ENCODE peak calls at places on chromosome 4, in eight cellular contexts. One of them, this sample, is unnamed.

GRCh38 chr4:7068883-7069282 is 1.0 kb upstream of the GRPEL1 start:
- DNase-seq in T-helper 1 cell: no peak
- DNase-seq in AG20443: no peak
- DNase-seq in NCI-H2171 treated with DMSO at 0.1 percent for 48 hours: no peak
- DNase-seq in ovary: peak; percentile 43
- DNase-seq in T-cell: no peak
- DNase-seq in stimulated activated CD4-positive, alpha-beta T cell treated with anti-CD3 and anti-CD28 coated beads, TNF-alpha, amount 100 ng/mL, for 4 hours: no peak
- DNase-seq in pancreas: no peak
- DNase-seq in this sample: no peak

GRCh38 chr4:149987330-149987751 is 90.9 kb upstream of the DCLK2 start:
- DNase-seq in T-helper 1 cell: no peak
- DNase-seq in AG20443: no peak
- DNase-seq in NCI-H2171 treated with DMSO at 0.1 percent for 48 hours: peak; percentile 27
- DNase-seq in ovary: no peak
- DNase-seq in T-cell: no peak
- DNase-seq in stimulated activated CD4-positive, alpha-beta T cell treated with anti-CD3 and anti-CD28 coated beads, TNF-alpha, amount 100 ng/mL, for 4 hours: no peak
- DNase-seq in pancreas: no peak
- DNase-seq in this sample: no peak

GRCh38 chr4:161926033-161926828 is 237.6 kb downstream of the FSTL5 start:
- DNase-seq in T-helper 1 cell: no peak
- DNase-seq in AG20443: no peak
- DNase-seq in NCI-H2171 treated with DMSO at 0.1 percent for 48 hours: peak; percentile 6
- DNase-seq in ovary: no peak
- DNase-seq in T-cell: no peak
- DNase-seq in stimulated activated CD4-positive, alpha-beta T cell treated with anti-CD3 and anti-CD28 coated beads, TNF-alpha, amount 100 ng/mL, for 4 hours: no peak
- DNase-seq in pancreas: no peak
- DNase-seq in this sample: no peak

GRCh38 chr4:155900402-155900801 is 3.1 kb upstream of the TDO2 start:
- DNase-seq in T-helper 1 cell: no peak
- DNase-seq in AG20443: peak; percentile 20
- DNase-seq in NCI-H2171 treated with DMSO at 0.1 percent for 48 hours: no peak
- DNase-seq in ovary: no peak
- DNase-seq in T-cell: no peak
- DNase-seq in stimulated activated CD4-positive, alpha-beta T cell treated with anti-CD3 and anti-CD28 coated beads, TNF-alpha, amount 100 ng/mL, for 4 hours: no peak
- DNase-seq in pancreas: no peak
- DNase-seq in this sample: no peak

GRCh38 chr4:125639182-125639621 is 324.4 kb downstream of the FAT4 start:
- DNase-seq in T-helper 1 cell: no peak
- DNase-seq in AG20443: peak; percentile 49
- DNase-seq in NCI-H2171 treated with DMSO at 0.1 percent for 48 hours: no peak
- DNase-seq in ovary: no peak
- DNase-seq in T-cell: no peak
- DNase-seq in stimulated activated CD4-positive, alpha-beta T cell treated with anti-CD3 and anti-CD28 coated beads, TNF-alpha, amount 100 ng/mL, for 4 hours: no peak
- DNase-seq in pancreas: no peak
- DNase-seq in this sample: no peak

GRCh38 chr4:126241631-126242030 is 926.9 kb downstream of the FAT4 start:
- DNase-seq in T-helper 1 cell: no peak
- DNase-seq in AG20443: peak; percentile 7
- DNase-seq in NCI-H2171 treated with DMSO at 0.1 percent for 48 hours: no peak
- DNase-seq in ovary: no peak
- DNase-seq in T-cell: no peak
- DNase-seq in stimulated activated CD4-positive, alpha-beta T cell treated with anti-CD3 and anti-CD28 coated beads, TNF-alpha, amount 100 ng/mL, for 4 hours: no peak
- DNase-seq in pancreas: no peak
- DNase-seq in this sample: no peak

GRCh38 chr4:6694177-6694901 is 661 bp downstream of the S100P start:
- DNase-seq in T-helper 1 cell: no peak
- DNase-seq in AG20443: no peak
- DNase-seq in NCI-H2171 treated with DMSO at 0.1 percent for 48 hours: no peak
- DNase-seq in ovary: no peak
- DNase-seq in T-cell: no peak
- DNase-seq in stimulated activated CD4-positive, alpha-beta T cell treated with anti-CD3 and anti-CD28 coated beads, TNF-alpha, amount 100 ng/mL, for 4 hours: no peak
- DNase-seq in pancreas: no peak
- DNase-seq in this sample: no peak

GRCh38 chr4:107034982-107035710 is 967 bp downstream of the DKK2 start:
- DNase-seq in T-helper 1 cell: no peak
- DNase-seq in AG20443: peak; percentile 62
- DNase-seq in NCI-H2171 treated with DMSO at 0.1 percent for 48 hours: no peak
- DNase-seq in ovary: peak; percentile 7
- DNase-seq in T-cell: no peak
- DNase-seq in stimulated activated CD4-positive, alpha-beta T cell treated with anti-CD3 and anti-CD28 coated beads, TNF-alpha, amount 100 ng/mL, for 4 hours: no peak
- DNase-seq in pancreas: peak; percentile 9
- DNase-seq in this sample: no peak

GRCh38 chr4:129064717-129065116 is 28.6 kb downstream of the SCLT1 start:
- DNase-seq in T-helper 1 cell: no peak
- DNase-seq in AG20443: peak; percentile 17
- DNase-seq in NCI-H2171 treated with DMSO at 0.1 percent for 48 hours: no peak
- DNase-seq in ovary: no peak
- DNase-seq in T-cell: no peak
- DNase-seq in stimulated activated CD4-positive, alpha-beta T cell treated with anti-CD3 and anti-CD28 coated beads, TNF-alpha, amount 100 ng/mL, for 4 hours: no peak
- DNase-seq in pancreas: no peak
- DNase-seq in this sample: no peak

GRCh38 chr4:152594981-152595916 is 59.4 kb upstream of the FBXW7 start:
- DNase-seq in T-helper 1 cell: no peak
- DNase-seq in AG20443: no peak
- DNase-seq in NCI-H2171 treated with DMSO at 0.1 percent for 48 hours: peak; percentile 81
- DNase-seq in ovary: no peak
- DNase-seq in T-cell: no peak
- DNase-seq in stimulated activated CD4-positive, alpha-beta T cell treated with anti-CD3 and anti-CD28 coated beads, TNF-alpha, amount 100 ng/mL, for 4 hours: no peak
- DNase-seq in pancreas: no peak
- DNase-seq in this sample: no peak

GRCh38 chr4:6582889-6583504 is 8.0 kb downstream of the MAN2B2 start:
- DNase-seq in T-helper 1 cell: no peak
- DNase-seq in AG20443: peak; percentile 52
- DNase-seq in NCI-H2171 treated with DMSO at 0.1 percent for 48 hours: peak; percentile 52
- DNase-seq in ovary: no peak
- DNase-seq in T-cell: no peak
- DNase-seq in stimulated activated CD4-positive, alpha-beta T cell treated with anti-CD3 and anti-CD28 coated beads, TNF-alpha, amount 100 ng/mL, for 4 hours: no peak
- DNase-seq in pancreas: no peak
- DNase-seq in this sample: no peak

GRCh38 chr4:45987858-45988257 is 136.0 kb downstream of the GABRG1 start:
- DNase-seq in T-helper 1 cell: no peak
- DNase-seq in AG20443: no peak
- DNase-seq in NCI-H2171 treated with DMSO at 0.1 percent for 48 hours: no peak
- DNase-seq in ovary: no peak
- DNase-seq in T-cell: no peak
- DNase-seq in stimulated activated CD4-positive, alpha-beta T cell treated with anti-CD3 and anti-CD28 coated beads, TNF-alpha, amount 100 ng/mL, for 4 hours: no peak
- DNase-seq in pancreas: no peak
- DNase-seq in this sample: no peak

GRCh38 chr4:5066101-5066500 is 14.8 kb downstream of the STK32B start:
- DNase-seq in T-helper 1 cell: no peak
- DNase-seq in AG20443: no peak
- DNase-seq in NCI-H2171 treated with DMSO at 0.1 percent for 48 hours: no peak
- DNase-seq in ovary: no peak
- DNase-seq in T-cell: no peak
- DNase-seq in stimulated activated CD4-positive, alpha-beta T cell treated with anti-CD3 and anti-CD28 coated beads, TNF-alpha, amount 100 ng/mL, for 4 hours: no peak
- DNase-seq in pancreas: no peak
- DNase-seq in this sample: no peak

GRCh38 chr4:23360718-23361117 is 529.1 kb downstream of the PPARGC1A start:
- DNase-seq in T-helper 1 cell: no peak
- DNase-seq in AG20443: no peak
- DNase-seq in NCI-H2171 treated with DMSO at 0.1 percent for 48 hours: no peak
- DNase-seq in ovary: no peak
- DNase-seq in T-cell: no peak
- DNase-seq in stimulated activated CD4-positive, alpha-beta T cell treated with anti-CD3 and anti-CD28 coated beads, TNF-alpha, amount 100 ng/mL, for 4 hours: no peak
- DNase-seq in pancreas: no peak
- DNase-seq in this sample: no peak

GRCh38 chr4:74603186-74603585 is 158.2 kb downstream of the AREG start:
- DNase-seq in T-helper 1 cell: no peak
- DNase-seq in AG20443: no peak
- DNase-seq in NCI-H2171 treated with DMSO at 0.1 percent for 48 hours: no peak
- DNase-seq in ovary: no peak
- DNase-seq in T-cell: no peak
- DNase-seq in stimulated activated CD4-positive, alpha-beta T cell treated with anti-CD3 and anti-CD28 coated beads, TNF-alpha, amount 100 ng/mL, for 4 hours: no peak
- DNase-seq in pancreas: no peak
- DNase-seq in this sample: no peak

GRCh38 chr4:6032249-6033244 is 14.3 kb upstream of the C4orf50 start:
- DNase-seq in T-helper 1 cell: no peak
- DNase-seq in AG20443: no peak
- DNase-seq in NCI-H2171 treated with DMSO at 0.1 percent for 48 hours: no peak
- DNase-seq in ovary: no peak
- DNase-seq in T-cell: no peak
- DNase-seq in stimulated activated CD4-positive, alpha-beta T cell treated with anti-CD3 and anti-CD28 coated beads, TNF-alpha, amount 100 ng/mL, for 4 hours: no peak
- DNase-seq in pancreas: no peak
- DNase-seq in this sample: no peak

GRCh38 chr4:54254915-54255246 is 25.8 kb downstream of the PDGFRA start:
- DNase-seq in T-helper 1 cell: no peak
- DNase-seq in AG20443: no peak
- DNase-seq in NCI-H2171 treated with DMSO at 0.1 percent for 48 hours: no peak
- DNase-seq in ovary: no peak
- DNase-seq in T-cell: no peak
- DNase-seq in stimulated activated CD4-positive, alpha-beta T cell treated with anti-CD3 and anti-CD28 coated beads, TNF-alpha, amount 100 ng/mL, for 4 hours: no peak
- DNase-seq in pancreas: no peak
- DNase-seq in this sample: no peak

GRCh38 chr4:63218837-63219236 is 1190.4 kb downstream of the TECRL start:
- DNase-seq in T-helper 1 cell: no peak
- DNase-seq in AG20443: no peak
- DNase-seq in NCI-H2171 treated with DMSO at 0.1 percent for 48 hours: no peak
- DNase-seq in ovary: no peak
- DNase-seq in T-cell: no peak
- DNase-seq in stimulated activated CD4-positive, alpha-beta T cell treated with anti-CD3 and anti-CD28 coated beads, TNF-alpha, amount 100 ng/mL, for 4 hours: no peak
- DNase-seq in pancreas: no peak
- DNase-seq in this sample: no peak

GRCh38 chr4:76589872-76590846 is 155.1 kb downstream of the SHROOM3 start:
- DNase-seq in T-helper 1 cell: no peak
- DNase-seq in AG20443: peak; percentile 91
- DNase-seq in NCI-H2171 treated with DMSO at 0.1 percent for 48 hours: no peak
- DNase-seq in ovary: no peak
- DNase-seq in T-cell: no peak
- DNase-seq in stimulated activated CD4-positive, alpha-beta T cell treated with anti-CD3 and anti-CD28 coated beads, TNF-alpha, amount 100 ng/mL, for 4 hours: no peak
- DNase-seq in pancreas: peak; percentile 53
- DNase-seq in this sample: no peak

GRCh38 chr4:56149601-56150000 is 200.9 kb downstream of the CEP135 start:
- DNase-seq in T-helper 1 cell: no peak
- DNase-seq in AG20443: no peak
- DNase-seq in NCI-H2171 treated with DMSO at 0.1 percent for 48 hours: no peak
- DNase-seq in ovary: no peak
- DNase-seq in T-cell: no peak
- DNase-seq in stimulated activated CD4-positive, alpha-beta T cell treated with anti-CD3 and anti-CD28 coated beads, TNF-alpha, amount 100 ng/mL, for 4 hours: no peak
- DNase-seq in pancreas: no peak
- DNase-seq in this sample: no peak

GRCh38 chr4:13541720-13542576 is 2.4 kb downstream of the NKX3-2 start:
- DNase-seq in T-helper 1 cell: no peak
- DNase-seq in AG20443: peak; percentile 18
- DNase-seq in NCI-H2171 treated with DMSO at 0.1 percent for 48 hours: no peak
- DNase-seq in ovary: no peak
- DNase-seq in T-cell: no peak
- DNase-seq in stimulated activated CD4-positive, alpha-beta T cell treated with anti-CD3 and anti-CD28 coated beads, TNF-alpha, amount 100 ng/mL, for 4 hours: no peak
- DNase-seq in pancreas: peak; percentile 56
- DNase-seq in this sample: peak; percentile 53

GRCh38 chr4:138669479-138670165 is 346.0 kb upstream of the NOCT start:
- DNase-seq in T-helper 1 cell: no peak
- DNase-seq in AG20443: no peak
- DNase-seq in NCI-H2171 treated with DMSO at 0.1 percent for 48 hours: no peak
- DNase-seq in ovary: no peak
- DNase-seq in T-cell: no peak
- DNase-seq in stimulated activated CD4-positive, alpha-beta T cell treated with anti-CD3 and anti-CD28 coated beads, TNF-alpha, amount 100 ng/mL, for 4 hours: no peak
- DNase-seq in pancreas: no peak
- DNase-seq in this sample: no peak

GRCh38 chr4:23717528-23718248 is 172.2 kb downstream of the PPARGC1A start:
- DNase-seq in T-helper 1 cell: no peak
- DNase-seq in AG20443: peak; percentile 61
- DNase-seq in NCI-H2171 treated with DMSO at 0.1 percent for 48 hours: peak; percentile 5
- DNase-seq in ovary: no peak
- DNase-seq in T-cell: no peak
- DNase-seq in stimulated activated CD4-positive, alpha-beta T cell treated with anti-CD3 and anti-CD28 coated beads, TNF-alpha, amount 100 ng/mL, for 4 hours: no peak
- DNase-seq in pancreas: peak; percentile 13
- DNase-seq in this sample: no peak

GRCh38 chr4:5378002-5378401 is 326.7 kb downstream of the STK32B start:
- DNase-seq in T-helper 1 cell: no peak
- DNase-seq in AG20443: peak; percentile 57
- DNase-seq in NCI-H2171 treated with DMSO at 0.1 percent for 48 hours: no peak
- DNase-seq in ovary: no peak
- DNase-seq in T-cell: no peak
- DNase-seq in stimulated activated CD4-positive, alpha-beta T cell treated with anti-CD3 and anti-CD28 coated beads, TNF-alpha, amount 100 ng/mL, for 4 hours: no peak
- DNase-seq in pancreas: no peak
- DNase-seq in this sample: no peak

GRCh38 chr4:99633772-99634171 is 23.9 kb downstream of the C4orf54 start:
- DNase-seq in T-helper 1 cell: no peak
- DNase-seq in AG20443: no peak
- DNase-seq in NCI-H2171 treated with DMSO at 0.1 percent for 48 hours: peak; percentile 24
- DNase-seq in ovary: no peak
- DNase-seq in T-cell: no peak
- DNase-seq in stimulated activated CD4-positive, alpha-beta T cell treated with anti-CD3 and anti-CD28 coated beads, TNF-alpha, amount 100 ng/mL, for 4 hours: no peak
- DNase-seq in pancreas: no peak
- DNase-seq in this sample: no peak

GRCh38 chr4:51843309-51844156 is 580 bp downstream of the DCUN1D4 start:
- DNase-seq in T-helper 1 cell: peak; percentile 43
- DNase-seq in AG20443: peak; percentile 66
- DNase-seq in NCI-H2171 treated with DMSO at 0.1 percent for 48 hours: no peak
- DNase-seq in ovary: peak; percentile 85
- DNase-seq in T-cell: peak; percentile 16
- DNase-seq in stimulated activated CD4-positive, alpha-beta T cell treated with anti-CD3 and anti-CD28 coated beads, TNF-alpha, amount 100 ng/mL, for 4 hours: peak; percentile 47
- DNase-seq in pancreas: peak; percentile 65
- DNase-seq in this sample: no peak

GRCh38 chr4:77007358-77008230 is 58.0 kb downstream of the SEPTIN11 start:
- DNase-seq in T-helper 1 cell: no peak
- DNase-seq in AG20443: peak; percentile 60
- DNase-seq in NCI-H2171 treated with DMSO at 0.1 percent for 48 hours: no peak
- DNase-seq in ovary: no peak
- DNase-seq in T-cell: no peak
- DNase-seq in stimulated activated CD4-positive, alpha-beta T cell treated with anti-CD3 and anti-CD28 coated beads, TNF-alpha, amount 100 ng/mL, for 4 hours: no peak
- DNase-seq in pancreas: no peak
- DNase-seq in this sample: no peak

This sample was measured in stimulated activated effector memory CD8-positive, alpha-beta T cell treated with anti-CD3 and anti-CD28 coated beads, Interleukin-12 subunit alpha, Interleukin-12 subunit beta, amount 100 ng/mL, for 72 hours.